ENCODE peak calls at places on chromosomes 4 and X, in six cellular contexts. M is neuronal stem cell, F is mesenchymal stem cell, I is H1, J is trophoblast cell, V is H9. Z is an unnamed sample.

GRCh38 chrX:140440891-140441290 is 64.0 kb downstream of the SOX3 start:
- DNase-seq in M (no peak), F (peak; percentile 20), I (no peak), J (no peak), V (peak; percentile 38), Z (peak; percentile 5)

GRCh38 chrX:113048896-113049295 is 208.3 kb upstream of the AMOT start:
- DNase-seq in M (no peak), F (no peak), I (no peak), J (no peak), V (no peak), Z (no peak)

GRCh38 chrX:140090800-140091275 is 125.5 kb upstream of the CXorf66 start:
- DNase-seq in M (no peak), F (no peak), I (no peak), J (no peak), V (no peak), Z (no peak)

GRCh38 chrX:118226060-118226428 is 109.4 kb upstream of the KLHL13 start:
- DNase-seq in M (no peak), F (no peak), I (no peak), J (peak; percentile 42), V (no peak), Z (no peak)

GRCh38 chrX:150680974-150681373 is 12.2 kb upstream of the MTMR1 start:
- DNase-seq in M (no peak), F (no peak), I (no peak), J (peak; percentile 42), V (no peak), Z (peak; percentile 34)

GRCh38 chrX:124289443-124289842 is 43.0 kb upstream of the TEX13D start:
- DNase-seq in M (no peak), F (no peak), I (no peak), J (no peak), V (no peak), Z (no peak)

GRCh38 chr4:137375111-137375850 is 157.0 kb downstream of the PCDH18 start:
- DNase-seq in M (no peak), F (no peak), I (no peak), J (no peak), V (no peak), Z (no peak)

GRCh38 chr4:126440297-126440696 is 1125.5 kb downstream of the FAT4 start:
- DNase-seq in M (peak; percentile 49), F (peak; percentile 5), I (no peak), J (no peak), V (no peak), Z (no peak)

GRCh38 chr4:47615385-47615784 is 130.3 kb downstream of the ATP10D start:
- DNase-seq in M (no peak), F (no peak), I (no peak), J (no peak), V (no peak), Z (peak; percentile 63)

GRCh38 chrX:120768681-120769080 is 107.0 kb downstream of the CT47B1 start:
- DNase-seq in M (no peak), F (no peak), I (no peak), J (peak; percentile 37), V (no peak), Z (peak; percentile 35)

GRCh38 chr4:180205276-180205675 is 2037.9 kb upstream of the TENM3 start:
- DNase-seq in M (no peak), F (no peak), I (no peak), J (no peak), V (no peak), Z (no peak)

GRCh38 chr4:17544205-17544604 is 29.2 kb downstream of the CLRN2 start:
- DNase-seq in M (no peak), F (peak; percentile 42), I (peak; percentile 25), J (peak; percentile 33), V (peak; percentile 41), Z (no peak)

GRCh38 chr4:26782168-26782829 is 78.3 kb upstream of the STIM2 start:
- DNase-seq in M (no peak), F (no peak), I (no peak), J (no peak), V (no peak), Z (no peak)

GRCh38 chr4:7394681-7395451 is 39.9 kb downstream of the PSAPL1 start:
- DNase-seq in M (no peak), F (no peak), I (no peak), J (no peak), V (peak; percentile 16), Z (no peak)

GRCh38 chrX:128106630-128107029 is 54.4 kb upstream of the ACTRT1 start:
- DNase-seq in M (peak; percentile 8), F (peak; percentile 2), I (no peak), J (peak; percentile 15), V (peak; percentile 28), Z (no peak)

GRCh38 chr4:1595789-1596325 is 88.3 kb downstream of the FAM53A start:
- DNase-seq in M (no peak), F (no peak), I (no peak), J (no peak), V (no peak), Z (no peak)

GRCh38 chr4:133997440-133997839 is 204.1 kb downstream of the PABPC4L start:
- DNase-seq in M (no peak), F (peak; percentile 6), I (no peak), J (peak; percentile 20), V (no peak), Z (peak; percentile 6)

GRCh38 chrX:109732319-109732779 is 708 bp downstream of the ACSL4 start:
- DNase-seq in M (no peak), F (peak; percentile 53), I (no peak), J (peak; percentile 50), V (peak; percentile 27), Z (peak; percentile 59)

GRCh38 chr4:12492730-12493398 is 991.3 kb downstream of the RAB28 start:
- DNase-seq in M (no peak), F (no peak), I (no peak), J (no peak), V (no peak), Z (no peak)

GRCh38 chrX:39616098-39616729 is 481.5 kb downstream of the BCOR start:
- DNase-seq in M (no peak), F (no peak), I (no peak), J (peak; percentile 2), V (no peak), Z (no peak)

GRCh38 chr4:18689308-18689915 is 667.9 kb upstream of the LCORL start:
- DNase-seq in M (peak; percentile 67), F (peak; percentile 69), I (no peak), J (peak; percentile 90), V (peak; percentile 46), Z (peak; percentile 66)

GRCh38 chr4:88706574-88706973 is 8.9 kb upstream of the NAP1L5 start:
- DNase-seq in M (no peak), F (peak; percentile 51), I (no peak), J (peak; percentile 21), V (no peak), Z (peak; percentile 77)

GRCh38 chr4:77446611-77447010 is 159.0 kb upstream of the CXCL13 start:
- DNase-seq in M (no peak), F (no peak), I (no peak), J (no peak), V (no peak), Z (no peak)

GRCh38 chr4:1210971-1211370 is 38.0 kb downstream of the CTBP1 start:
- DNase-seq in M (no peak), F (no peak), I (no peak), J (no peak), V (no peak), Z (no peak)

GRCh38 chr4:16859031-16859430 is 39.4 kb downstream of the LDB2 start:
- DNase-seq in M (no peak), F (no peak), I (no peak), J (no peak), V (no peak), Z (peak; percentile 51)

GRCh38 chr4:4583606-4584005 is 41.8 kb upstream of the STX18 start:
- DNase-seq in M (no peak), F (no peak), I (no peak), J (no peak), V (no peak), Z (no peak)

GRCh38 chrX:12480956-12481355 is 310.3 kb upstream of the PRPS2 start:
- DNase-seq in M (no peak), F (no peak), I (no peak), J (no peak), V (no peak), Z (peak; percentile 35)

GRCh38 chrX:153644356-153645125 is 2.5 kb upstream of the DUSP9 start:
- DNase-seq in M (no peak), F (no peak), I (no peak), J (no peak), V (peak; percentile 43), Z (no peak)

GRCh38 chrX:154074199-154074598 is 23.3 kb downstream of the MECP2 start:
- DNase-seq in M (no peak), F (peak; percentile 46), I (no peak), J (peak; percentile 52), V (no peak), Z (peak; percentile 73)

GRCh38 chrX:80022363-80023031 is 7.9 kb downstream of the TBX22 start:
- DNase-seq in M (peak; percentile 27), F (no peak), I (no peak), J (no peak), V (peak; percentile 47), Z (no peak)

GRCh38 chr4:137390141-137390540 is 142.2 kb downstream of the PCDH18 start:
- DNase-seq in M (no peak), F (no peak), I (no peak), J (no peak), V (no peak), Z (peak; percentile 57)

GRCh38 chrX:103428525-103428924 is 52.2 kb downstream of the BEX3 start:
- DNase-seq in M (no peak), F (no peak), I (no peak), J (peak; percentile 87), V (no peak), Z (no peak)
- H2BK120ac ChIP-seq in M (no peak overlapping the region), F (no peak overlapping the region), I (no peak overlapping the region), J (no peak overlapping the region), V (no peak overlapping the region), Z (no peak overlapping the region)

DNA sequence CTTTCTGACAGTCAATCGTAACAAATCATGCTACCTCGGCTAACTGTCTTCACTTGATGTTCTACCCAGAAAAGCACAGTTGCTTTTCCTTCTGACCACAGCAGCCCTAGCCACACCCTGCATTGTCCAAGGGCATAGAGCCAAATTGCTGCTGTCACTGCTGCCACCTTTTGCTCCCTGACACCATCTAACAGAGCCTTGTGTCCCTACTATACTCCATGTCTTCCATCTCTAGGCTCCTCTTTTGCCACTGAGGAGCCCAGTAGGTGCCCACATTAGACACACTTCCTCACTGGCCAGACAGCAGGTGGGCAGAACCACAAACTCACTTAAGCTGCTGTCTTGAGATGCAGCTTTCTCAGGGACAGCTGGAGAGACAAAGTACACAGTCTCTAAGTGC is 91.4 kb downstream of the ANXA3 start:
- DNase-seq in M (no peak), F (no peak), I (no peak), J (no peak), V (no peak), Z (no peak)
- H3K14ac ChIP-seq in M (no peak overlapping the region), F (no peak overlapping the region), I (no peak overlapping the region), J (no peak overlapping the region), V (no peak overlapping the region), Z (no peak overlapping the region)

GRCh38 chr4:40180356-40180755 is 16.5 kb upstream of the RHOH start:
- DNase-seq in M (no peak), F (peak; percentile 87), I (no peak), J (peak; percentile 79), V (no peak), Z (peak; percentile 88)
- H2BK120ac ChIP-seq in M (no peak overlapping the region), F (no peak overlapping the region), I (no peak overlapping the region), J (no peak overlapping the region), V (no peak overlapping the region), Z (no peak overlapping the region)

DNA sequence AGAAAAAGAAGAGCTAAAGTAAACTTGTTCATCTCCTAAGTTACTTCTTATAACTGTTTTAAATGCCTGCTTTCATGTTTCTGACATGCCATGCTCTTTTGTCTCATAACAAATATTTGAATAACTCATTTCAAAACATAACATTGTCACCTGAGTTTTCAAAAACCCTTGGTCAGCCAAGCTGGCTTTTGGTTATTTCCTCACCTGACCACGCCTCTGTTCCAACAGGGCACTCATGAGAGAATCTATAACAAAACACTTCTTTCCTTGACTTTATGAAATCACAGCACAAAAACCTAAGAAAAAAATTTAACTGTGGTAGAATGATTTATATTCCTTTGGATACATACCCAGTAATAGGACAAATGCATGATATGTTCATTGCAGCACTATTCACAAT is 172.9 kb upstream of the GALNT7 start:
- DNase-seq in M (no peak), F (no peak), I (no peak), J (no peak), V (no peak), Z (no peak)
- H3K14ac ChIP-seq in M (no peak overlapping the region), F (no peak overlapping the region), I (no peak overlapping the region), J (no peak overlapping the region), V (no peak overlapping the region), Z (no peak overlapping the region)

Z was measured in IMR-90.